ENCODE peak calls at places on chromosome X, in seven cellular contexts. V, Q, A, H, T, G and K are unnamed samples.

GRCh38 chrX:46601283-46601682 is 27.7 kb downstream of the CHST7 start:
- DNase-seq in T (no peak), H (no peak), Q (no peak), A (no peak), G (no peak), V (no peak), K (no peak)

GRCh38 chrX:18886005-18886343 is 97.9 kb downstream of the PHKA2 start:
- DNase-seq in A (no peak), V (no peak), T (no peak), H (no peak), G (no peak), Q (no peak), K (no peak)

GRCh38 chrX:150074175-150074574 is 135.9 kb upstream of the EOLA2 start:
- DNase-seq in G (no peak), V (no peak), Q (no peak), A (no peak), T (no peak), H (no peak), K (no peak)

GRCh38 chrX:69415698-69416097 is 88.4 kb upstream of the NALF2 start:
- DNase-seq in A (no peak), G (no peak), H (no peak), T (no peak), Q (no peak), V (no peak), K (no peak)

GRCh38 chrX:68901512-68901911 is 72.7 kb downstream of the EFNB1 start:
- DNase-seq in A (no peak), V (no peak), T (no peak), Q (no peak), G (no peak), H (no peak), K (no peak)

GRCh38 chrX:148498067-148498466 is 2.4 kb upstream of the AFF2 start:
- DNase-seq in G (no peak), H (no peak), T (no peak), V (no peak), A (no peak), Q (no peak), K (no peak)

GRCh38 chrX:17707731-17708130 is 29.6 kb upstream of the SCML1 start:
- DNase-seq in V (no peak), T (no peak), G (no peak), H (no peak), Q (no peak), A (no peak), K (no peak)

GRCh38 chrX:20116575-20117240 is at the start of gene MAP7D2:
- DNase-seq in G (no peak), H (no peak), V (no peak), Q (no peak), A (no peak), T (no peak), K (no peak)

GRCh38 chrX:10612215-10612614 is 8.2 kb downstream of the MID1 start:
- DNase-seq in T (no peak), H (no peak), Q (no peak), V (no peak), G (no peak), A (no peak), K (no peak)

GRCh38 chrX:128816919-128817318 is 706.4 kb downstream of the SMARCA1 start:
- DNase-seq in V (no peak), H (no peak), G (no peak), Q (no peak), A (no peak), T (peak), K (no peak)

GRCh38 chrX:136021903-136022302 is 36.7 kb downstream of the SLC9A6 start:
- DNase-seq in G (no peak), A (no peak), H (no peak), T (no peak), Q (no peak), V (no peak), K (peak)

GRCh38 chrX:53716328-53717088 is 30.0 kb upstream of the HUWE1 start:
- DNase-seq in Q (no peak), V (no peak), A (no peak), T (no peak), H (no peak), G (no peak), K (no peak)

GRCh38 chrX:41259516-41259915 is 74.4 kb upstream of the DDX3X start:
- DNase-seq in G (no peak), T (peak), Q (no peak), A (no peak), H (no peak), V (no peak), K (no peak)

GRCh38 chrX:74178536-74178935 is 125.4 kb upstream of the ZCCHC13 start:
- DNase-seq in Q (no peak), V (no peak), G (no peak), T (no peak), H (no peak), A (no peak), K (no peak)

GRCh38 chrX:76796311-76796710 is 368.8 kb downstream of the MAGEE1 start:
- DNase-seq in Q (no peak), H (no peak), A (no peak), T (no peak), G (no peak), V (no peak), K (no peak)

GRCh38 chrX:128929281-128930057 is 593.8 kb downstream of the SMARCA1 start:
- DNase-seq in H (no peak), G (no peak), A (no peak), Q (no peak), V (no peak), T (no peak), K (no peak)

GRCh38 chrX:151488677-151489076 is 74.8 kb upstream of the PASD1 start:
- DNase-seq in V (no peak), A (no peak), T (peak), Q (no peak), G (no peak), H (no peak), K (peak)

GRCh38 chrX:1443496-1444075 is 9.1 kb downstream of the ASMTL start:
- DNase-seq in Q (no peak), T (peak), A (no peak), V (no peak), G (no peak), H (peak), K (no peak)

GRCh38 chrX:136214551-136214950 is 36.6 kb downstream of the MAP7D3 start:
- DNase-seq in T (no peak), V (no peak), H (no peak), G (no peak), A (no peak), Q (no peak), K (no peak)

GRCh38 chrX:44580466-44580865 is 37.8 kb upstream of the FUNDC1 start:
- DNase-seq in V (no peak), T (no peak), A (no peak), Q (no peak), G (no peak), H (no peak), K (no peak)

GRCh38 chrX:17373337-17373736 is 1.7 kb upstream of the NHS start:
- DNase-seq in A (no peak), H (no peak), T (no peak), G (no peak), V (no peak), Q (peak), K (no peak)

GRCh38 chrX:37348237-37349130 is 680 bp upstream of the PRRG1 start:
- DNase-seq in T (no peak), G (no peak), V (no peak), Q (no peak), H (no peak), A (no peak), K (no peak)

GRCh38 chrX:154712781-154713391 is 38.0 kb downstream of the GAB3 start:
- DNase-seq in G (no peak), T (no peak), V (no peak), H (no peak), A (no peak), Q (no peak), K (peak)

GRCh38 chrX:19789782-19790181 is 97.6 kb downstream of the SH3KBP1 start:
- DNase-seq in G (no peak), A (no peak), T (no peak), Q (no peak), V (no peak), H (no peak), K (no peak)

GRCh38 chrX:75181721-75182120 is 25.6 kb upstream of the ABCB7 start:
- DNase-seq in V (no peak), A (no peak), T (no peak), Q (no peak), H (no peak), G (no peak), K (no peak)

GRCh38 chrX:68697036-68697435 is 49.6 kb downstream of the STARD8 start:
- DNase-seq in A (no peak), H (no peak), G (no peak), Q (no peak), V (no peak), T (no peak), K (no peak)

GRCh38 chrX:24215282-24215681 is 65.8 kb downstream of the ZFX start:
- DNase-seq in A (no peak), G (no peak), T (no peak), V (no peak), Q (no peak), H (no peak), K (no peak)

GRCh38 chrX:3811331-3812311 is 98.2 kb upstream of the PRKX start:
- DNase-seq in G (no peak), T (peak), A (no peak), V (no peak), H (no peak), Q (no peak), K (peak)

GRCh38 chrX:38192007-38192625 is 28.6 kb downstream of the SRPX start:
- DNase-seq in A (no peak), T (no peak), Q (no peak), G (no peak), H (no peak), V (no peak), K (no peak)

GRCh38 chrX:119895843-119896326 is at the start of gene AKAP14:
- DNase-seq in T (no peak), V (no peak), H (no peak), G (no peak), Q (no peak), A (no peak), K (no peak)

GRCh38 chrX:11341274-11342256 is 48.4 kb downstream of the AMELX start:
- DNase-seq in T (no peak), A (peak), G (no peak), Q (peak), V (peak), H (peak), K (peak)

GRCh38 chrX:926070-926469 is 286.4 kb downstream of the CRLF2 start:
- DNase-seq in G (no peak), T (no peak), Q (no peak), A (no peak), H (no peak), V (no peak), K (no peak)

GRCh38 chrX:113059714-113060113 is 219.1 kb upstream of the AMOT start:
- DNase-seq in T (no peak), A (no peak), G (no peak), H (no peak), Q (peak), V (no peak), K (no peak)

GRCh38 chrX:41723821-41724220 is at the start of gene GPR82:
- DNase-seq in Q (no peak), H (no peak), G (no peak), T (no peak), V (no peak), A (no peak), K (no peak)

GRCh38 chrX:69603566-69604194 is 12.2 kb upstream of the EDA start:
- DNase-seq in V (no peak), G (no peak), Q (no peak), H (no peak), T (no peak), A (no peak), K (no peak)

GRCh38 chrX:133559909-133560308 is 144.6 kb upstream of the GPC4 start:
- DNase-seq in A (no peak), Q (no peak), H (no peak), G (no peak), V (no peak), T (no peak), K (no peak)

GRCh38 chrX:51332188-51332942 is at the start of gene NUDT10:
- DNase-seq in G (peak), H (no peak), A (peak), T (no peak), V (no peak), Q (peak), K (no peak)

GRCh38 chrX:40099046-40099968 is 1.5 kb upstream of the BCOR start:
- DNase-seq in H (no peak), A (peak), T (peak), V (no peak), Q (peak), G (no peak), K (no peak)

GRCh38 chrX:28659269-28659668 is 72.0 kb downstream of the IL1RAPL1 start:
- DNase-seq in H (no peak), Q (no peak), T (no peak), V (no peak), G (no peak), A (no peak), K (no peak)
- TF ChIP-seq CTCF in H (no peak), Q (peak), T (peak), V (no peak), G (peak), A (peak), K (no peak)

DNA sequence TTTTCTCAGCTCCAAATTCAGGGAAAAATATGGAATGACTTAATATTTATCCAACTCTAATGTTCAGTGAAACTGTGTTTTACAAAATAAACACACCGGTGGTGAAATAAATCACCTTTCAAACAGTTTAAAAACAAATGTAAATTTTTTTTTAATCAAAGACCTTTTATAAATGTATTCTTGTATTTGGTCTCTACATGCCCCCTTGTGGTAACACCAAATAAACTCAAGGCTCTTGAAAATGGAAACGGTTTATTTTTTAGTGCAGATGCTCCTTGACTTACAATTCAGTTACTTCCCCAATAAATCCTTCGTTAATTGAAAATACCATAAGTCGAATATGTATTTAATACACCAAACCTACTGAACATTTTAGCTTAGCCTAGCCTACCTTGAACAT is 45.9 kb upstream of the ITM2A start:
- DNase-seq in Q (no peak), A (no peak), V (no peak), T (no peak), H (no peak), G (no peak), K (peak)
- TF ChIP-seq CTCF in Q (peak), A (peak), V (no peak), T (no peak), H (no peak), G (peak), K (peak)

GRCh38 chrX:132218100-132218807 is 993 bp downstream of the RAP2C start:
- DNase-seq in G (peak), A (peak), V (no peak), Q (peak), T (peak), H (peak), K (peak)

GRCh38 chrX:132216283-132216682 is 3.0 kb downstream of the RAP2C start:
- DNase-seq in A (no peak), Q (no peak), H (no peak), G (no peak), V (no peak), T (no peak), K (no peak)

GRCh38 chrX:132217203-132218073 is 1.8 kb downstream of the RAP2C start:
- DNase-seq in A (peak), V (no peak), G (peak), H (peak), T (peak), Q (peak), K (peak)

GRCh38 chrX:132216806-132217202 is 2.4 kb downstream of the RAP2C start:
- DNase-seq in A (no peak), G (no peak), Q (no peak), H (no peak), T (no peak), V (no peak), K (no peak)

GRCh38 chrX:132214518-132214917 is 4.7 kb downstream of the RAP2C start:
- DNase-seq in V (no peak), T (no peak), A (no peak), Q (no peak), H (no peak), G (no peak), K (no peak)
- TF ChIP-seq CTCF in V (no peak), T (no peak), A (no peak), Q (no peak), H (no peak), G (no peak), K (no peak)

GRCh38 chrX:108297290-108297689 is 140.9 kb downstream of the COL4A6 start:
- DNase-seq in T (no peak), H (no peak), A (no peak), G (no peak), V (no peak), Q (no peak), K (no peak)

GRCh38 chrX:108292053-108292452 is 146.2 kb downstream of the COL4A6 start:
- DNase-seq in V (no peak), A (no peak), H (no peak), T (no peak), Q (no peak), G (no peak), K (no peak)
- TF ChIP-seq CTCF in V (no peak), A (no peak), H (no peak), T (no peak), Q (no peak), G (no peak), K (no peak)

GRCh38 chrX:153688900-153689590 is 1.3 kb downstream of the SLC6A8 start:
- DNase-seq in G (no peak), V (no peak), H (no peak), Q (peak), A (peak), T (no peak), K (no peak)

GRCh38 chrX:153688534-153688899 is 791 bp downstream of the SLC6A8 start:
- DNase-seq in A (no peak), Q (no peak), T (no peak), G (no peak), H (no peak), V (no peak), K (no peak)

GRCh38 chrX:153685751-153686676 is 1.7 kb upstream of the SLC6A8 start:
- DNase-seq in T (peak), Q (peak), A (peak), G (no peak), V (no peak), H (no peak), K (no peak)

GRCh38 chrX:153688071-153688470 is 345 bp downstream of the SLC6A8 start:
- DNase-seq in V (no peak), Q (peak), H (no peak), G (no peak), A (peak), T (no peak), K (no peak)

GRCh38 chrX:153687121-153688039 is at the start of gene SLC6A8:
- DNase-seq in Q (peak), G (peak), T (peak), A (peak), V (peak), H (peak), K (no peak)
- TF ChIP-seq CTCF in Q (peak), G (no peak), T (peak), A (peak), V (no peak), H (peak), K (peak)

DNA sequence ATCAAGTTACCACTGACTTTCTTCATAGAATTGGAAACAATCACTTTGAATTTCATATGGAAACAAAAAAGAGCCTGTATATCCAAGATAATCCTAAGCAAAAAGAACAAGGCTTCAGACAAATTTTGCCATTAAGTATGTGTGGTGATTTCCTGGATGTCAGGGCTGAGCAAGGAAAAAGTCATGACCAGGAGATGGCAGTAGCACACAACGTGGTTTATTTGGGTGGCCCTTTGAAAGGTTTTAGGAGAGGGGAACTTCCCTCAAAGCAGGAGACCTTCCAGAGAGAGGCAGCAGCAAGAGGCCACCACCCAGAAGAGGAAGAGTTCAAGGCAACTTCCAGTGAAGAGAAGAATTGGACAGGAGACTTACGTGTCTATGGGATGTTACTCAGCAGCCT is 18.1 kb upstream of the ZXDB start:
- DNase-seq in G (no peak), V (no peak), Q (no peak), A (no peak), T (no peak), H (no peak), K (no peak)
- TF ChIP-seq CTCF in G (no peak), V (no peak), Q (peak), A (peak), T (peak), H (peak), K (peak)